ENCODE peak calls at places on chromosome 15, in four cellular contexts. One of them, this sample, is unnamed.

GRCh38 chr15:75058127-75058905 is 34.9 kb downstream of the PPCDC start:
- DNase-seq in A549: no peak
- DNase-seq in GM12878: no peak
- DNase-seq in K562: no peak
- DNase-seq in this sample: peak; percentile 51

GRCh38 chr15:80966431-80967197 is 23.0 kb downstream of the MESD start:
- DNase-seq in A549: no peak
- DNase-seq in GM12878: no peak
- DNase-seq in K562: no peak
- DNase-seq in this sample: no peak

GRCh38 chr15:60134609-60135008 is 130.5 kb downstream of the FOXB1 start:
- DNase-seq in A549: peak; percentile 31
- DNase-seq in GM12878: no peak
- DNase-seq in K562: no peak
- DNase-seq in this sample: no peak

GRCh38 chr15:98786706-98787105 is 138.4 kb downstream of the IGF1R start:
- DNase-seq in A549: no peak
- DNase-seq in GM12878: no peak
- DNase-seq in K562: no peak
- DNase-seq in this sample: no peak

GRCh38 chr15:56074866-56075265 is 81.5 kb upstream of the NEDD4 start:
- DNase-seq in A549: no peak
- DNase-seq in GM12878: no peak
- DNase-seq in K562: no peak
- DNase-seq in this sample: no peak

GRCh38 chr15:27899583-27900295 is 199.4 kb downstream of the OCA2 start:
- DNase-seq in A549: no peak
- DNase-seq in GM12878: no peak
- DNase-seq in K562: no peak
- DNase-seq in this sample: no peak

GRCh38 chr15:71889385-71889784 is 79.0 kb downstream of the NR2E3 start:
- DNase-seq in A549: no peak
- DNase-seq in GM12878: no peak
- DNase-seq in K562: no peak
- DNase-seq in this sample: no peak

GRCh38 chr15:68414591-68414990 is 17.4 kb downstream of the ITGA11 start:
- DNase-seq in A549: no peak
- DNase-seq in GM12878: no peak
- DNase-seq in K562: no peak
- DNase-seq in this sample: no peak

GRCh38 chr15:63045438-63046278 is 3.1 kb downstream of the TPM1 start:
- DNase-seq in A549: no peak
- DNase-seq in GM12878: no peak
- DNase-seq in K562: no peak
- DNase-seq in this sample: no peak

GRCh38 chr15:27764339-27764738 is 334.8 kb downstream of the OCA2 start:
- DNase-seq in A549: no peak
- DNase-seq in GM12878: no peak
- DNase-seq in K562: no peak
- DNase-seq in this sample: no peak

GRCh38 chr15:50871832-50872231 is 36.7 kb upstream of the AP4E1 start:
- DNase-seq in A549: no peak
- DNase-seq in GM12878: no peak
- DNase-seq in K562: peak; percentile 12
- DNase-seq in this sample: no peak

GRCh38 chr15:62440310-62440709 is 275.2 kb upstream of the C2CD4B start:
- DNase-seq in A549: no peak
- DNase-seq in GM12878: no peak
- DNase-seq in K562: no peak
- DNase-seq in this sample: no peak

GRCh38 chr15:40006646-40007045 is 32.3 kb downstream of the SRP14 start:
- DNase-seq in A549: no peak
- DNase-seq in GM12878: no peak
- DNase-seq in K562: no peak
- DNase-seq in this sample: no peak

GRCh38 chr15:62858343-62858742 is 184.2 kb upstream of the TPM1 start:
- DNase-seq in A549: peak; percentile 61
- DNase-seq in GM12878: no peak
- DNase-seq in K562: no peak
- DNase-seq in this sample: no peak

GRCh38 chr15:33328105-33328504 is 17.3 kb downstream of the RYR3 start:
- DNase-seq in A549: no peak
- DNase-seq in GM12878: no peak
- DNase-seq in K562: no peak
- DNase-seq in this sample: no peak

GRCh38 chr15:92637621-92638020 is 18.0 kb downstream of the FAM174B start:
- DNase-seq in A549: no peak
- DNase-seq in GM12878: no peak
- DNase-seq in K562: no peak
- DNase-seq in this sample: no peak

GRCh38 chr15:90000175-90000923 is 775 bp upstream of the ZNF710 start:
- DNase-seq in A549: no peak
- DNase-seq in GM12878: no peak
- DNase-seq in K562: no peak
- DNase-seq in this sample: peak; percentile 74

GRCh38 chr15:71651750-71652186 is 158.6 kb upstream of the NR2E3 start:
- DNase-seq in A549: peak; percentile 86
- DNase-seq in GM12878: peak; percentile 12
- DNase-seq in K562: peak; percentile 30
- DNase-seq in this sample: peak; percentile 54

GRCh38 chr15:45377630-45378148 is 655 bp downstream of the GATM start:
- DNase-seq in A549: no peak
- DNase-seq in GM12878: no peak
- DNase-seq in K562: no peak
- DNase-seq in this sample: no peak

GRCh38 chr15:49751191-49751590 is 130.3 kb downstream of the DTWD1 start:
- DNase-seq in A549: no peak
- DNase-seq in GM12878: no peak
- DNase-seq in K562: no peak
- DNase-seq in this sample: no peak

GRCh38 chr15:63979227-63979793 is 67.0 kb downstream of the DAPK2 start:
- DNase-seq in A549: no peak
- DNase-seq in GM12878: no peak
- DNase-seq in K562: no peak
- DNase-seq in this sample: no peak

GRCh38 chr15:25900426-25900825 is 37.3 kb upstream of the ATP10A start:
- DNase-seq in A549: no peak
- DNase-seq in GM12878: no peak
- DNase-seq in K562: no peak
- DNase-seq in this sample: no peak

GRCh38 chr15:48424076-48424475 is 92.8 kb downstream of the DUT start:
- DNase-seq in A549: no peak
- DNase-seq in GM12878: no peak
- DNase-seq in K562: no peak
- DNase-seq in this sample: peak; percentile 22

GRCh38 chr15:95235033-95235432 is 1003.7 kb downstream of the MCTP2 start:
- DNase-seq in A549: no peak
- DNase-seq in GM12878: no peak
- DNase-seq in K562: no peak
- DNase-seq in this sample: no peak

GRCh38 chr15:46280753-46281521 is 646.1 kb downstream of the SQOR start:
- DNase-seq in A549: no peak
- DNase-seq in GM12878: no peak
- DNase-seq in K562: no peak
- DNase-seq in this sample: peak; percentile 14

GRCh38 chr15:81087121-81087520 is 46.9 kb upstream of the CFAP161 start:
- DNase-seq in A549: no peak
- DNase-seq in GM12878: no peak
- DNase-seq in K562: no peak
- DNase-seq in this sample: no peak

GRCh38 chr15:70334286-70334685 is 236.6 kb upstream of the TLE3 start:
- DNase-seq in A549: no peak
- DNase-seq in GM12878: no peak
- DNase-seq in K562: no peak
- DNase-seq in this sample: no peak

GRCh38 chr15:57675481-57676181 is 30.9 kb upstream of the POLR2M start:
- DNase-seq in A549: no peak
- DNase-seq in GM12878: no peak
- DNase-seq in K562: no peak
- DNase-seq in this sample: no peak

GRCh38 chr15:70197318-70197944 is 99.7 kb upstream of the TLE3 start:
- DNase-seq in A549: no peak
- DNase-seq in GM12878: no peak
- DNase-seq in K562: no peak
- DNase-seq in this sample: no peak

GRCh38 chr15:38163651-38164050 is 89.0 kb upstream of the SPRED1 start:
- DNase-seq in A549: no peak
- DNase-seq in GM12878: no peak
- DNase-seq in K562: no peak
- DNase-seq in this sample: no peak

GRCh38 chr15:63291507-63291906 is 14.1 kb downstream of the APH1B start:
- DNase-seq in A549: peak; percentile 17
- DNase-seq in GM12878: no peak
- DNase-seq in K562: peak; percentile 30
- DNase-seq in this sample: no peak

GRCh38 chr15:56812255-56812654 is 78.9 kb upstream of the ZNF280D start:
- DNase-seq in A549: no peak
- DNase-seq in GM12878: no peak
- DNase-seq in K562: no peak
- DNase-seq in this sample: no peak

GRCh38 chr15:88275804-88276203 is 19.3 kb upstream of the NTRK3 start:
- DNase-seq in A549: no peak
- DNase-seq in GM12878: no peak
- DNase-seq in K562: no peak
- DNase-seq in this sample: no peak

GRCh38 chr15:42584031-42584765 is 8.8 kb downstream of the STARD9 start:
- DNase-seq in A549: no peak
- DNase-seq in GM12878: no peak
- DNase-seq in K562: peak; percentile 88
- DNase-seq in this sample: no peak

GRCh38 chr15:87528873-87529272 is 727.7 kb downstream of the NTRK3 start:
- DNase-seq in A549: no peak
- DNase-seq in GM12878: no peak
- DNase-seq in K562: no peak
- DNase-seq in this sample: no peak

GRCh38 chr15:60399931-60400330 is 2.1 kb upstream of the ANXA2 start:
- DNase-seq in A549: no peak
- DNase-seq in GM12878: no peak
- DNase-seq in K562: no peak
- DNase-seq in this sample: no peak

GRCh38 chr15:96416934-96417759 is 86.6 kb downstream of the NR2F2 start:
- DNase-seq in A549: peak; percentile 14
- DNase-seq in GM12878: no peak
- DNase-seq in K562: no peak
- DNase-seq in this sample: peak; percentile 56

GRCh38 chr15:70461992-70462391 is 301.4 kb downstream of the UACA start:
- DNase-seq in A549: no peak
- DNase-seq in GM12878: no peak
- DNase-seq in K562: no peak
- DNase-seq in this sample: no peak

GRCh38 chr15:45442497-45443135 is 64.3 kb upstream of the GATM start:
- DNase-seq in A549: no peak
- DNase-seq in GM12878: no peak
- DNase-seq in K562: no peak
- DNase-seq in this sample: no peak

DNA sequence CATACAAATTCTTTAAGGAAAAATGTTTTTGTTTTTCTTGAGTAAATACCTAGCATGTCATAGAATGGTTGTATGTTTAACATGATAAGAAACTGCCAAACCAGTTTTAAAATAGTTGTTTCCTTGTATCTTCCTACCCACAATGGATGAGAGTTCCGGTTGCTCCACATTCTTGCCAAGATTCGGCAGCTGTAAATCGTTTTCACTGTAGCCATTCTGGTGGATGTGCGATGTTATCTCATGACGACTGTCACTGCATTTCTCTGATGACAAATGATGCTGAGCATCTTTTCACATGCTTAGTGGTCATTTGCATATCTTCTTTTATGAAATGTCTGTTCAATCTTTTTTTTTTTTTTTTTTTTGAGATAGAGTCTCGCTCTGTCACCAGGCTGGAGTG is 36.6 kb upstream of the SH3GL3 start:
- DNase-seq in A549: no peak
- DNase-seq in GM12878: no peak
- DNase-seq in K562: no peak
- DNase-seq in this sample: no peak
- TF ChIP-seq MYC in A549: no peak
- TF ChIP-seq MYC in GM12878: no peak
- TF ChIP-seq MYC in K562: no peak
- TF ChIP-seq MYC in this sample: no peak

GRCh38 chr15:78640840-78641733 is at the start of gene CHRNB4:
- DNase-seq in A549: no peak
- DNase-seq in GM12878: no peak
- DNase-seq in K562: peak; percentile 45
- DNase-seq in this sample: no peak
- TF ChIP-seq CTCF in A549: no peak
- TF ChIP-seq CTCF in GM12878: no peak
- TF ChIP-seq CTCF in K562: peak; percentile 17
- TF ChIP-seq CTCF in this sample: no peak

GRCh38 chr15:101578443-101578894 is 73.7 kb downstream of the TM2D3 start:
- DNase-seq in A549: peak; percentile 70
- DNase-seq in GM12878: no peak
- DNase-seq in K562: peak; percentile 40
- DNase-seq in this sample: peak; percentile 80

GRCh38 chr15:101579766-101580165 is 72.4 kb downstream of the TM2D3 start:
- DNase-seq in A549: peak; percentile 81
- DNase-seq in GM12878: no peak
- DNase-seq in K562: no peak
- DNase-seq in this sample: no peak

DNA sequence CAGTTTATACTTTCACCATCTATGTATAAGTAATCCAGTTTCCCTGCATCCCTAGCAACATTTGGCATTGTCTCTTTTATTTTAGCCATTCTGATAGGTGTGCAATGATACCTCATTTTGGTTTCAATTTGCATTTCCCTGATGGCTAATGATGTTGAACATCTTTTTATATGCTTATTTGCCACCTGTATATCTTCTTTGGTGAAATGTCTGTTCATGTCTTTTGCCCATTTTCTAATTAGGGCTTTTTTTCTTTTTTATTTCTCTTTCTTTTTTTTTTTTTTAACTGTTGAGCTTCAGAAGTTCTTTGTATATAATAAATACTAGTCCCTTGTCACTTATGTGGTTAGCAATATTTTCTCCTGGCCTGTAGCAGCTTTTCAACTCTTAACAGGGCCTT is 68.9 kb downstream of the TM2D3 start:
- DNase-seq in A549: no peak
- DNase-seq in GM12878: no peak
- DNase-seq in K562: no peak
- DNase-seq in this sample: no peak
- TF ChIP-seq MYC in A549: no peak
- TF ChIP-seq MYC in GM12878: no peak
- TF ChIP-seq MYC in K562: no peak
- TF ChIP-seq MYC in this sample: no peak

GRCh38 chr15:67366904-67367303 is 112.3 kb downstream of the IQCH start:
- DNase-seq in A549: no peak
- DNase-seq in GM12878: peak; percentile 1
- DNase-seq in K562: no peak
- DNase-seq in this sample: no peak
- TF ChIP-seq CTCF in A549: no peak
- TF ChIP-seq CTCF in GM12878: no peak
- TF ChIP-seq CTCF in K562: no peak
- TF ChIP-seq CTCF in this sample: no peak